ENCODE peak calls at places on chromosomes 5 and 9, in seven cellular contexts. L is HCT116, D is H1, A is HepG2, Z is SK-N-SH, H is K562, S is GM12878. J is an unnamed sample.

GRCh38 chr9:131296452-131296851 is 6.9 kb downstream of the PLPP7 start:
- DNase-seq in L (no peak), D (no peak), A (no peak), Z (no peak), H (no peak), S (no peak), J (no peak)

GRCh38 chr9:101711330-101711941 is 27.0 kb downstream of the GRIN3A start:
- DNase-seq in L (no peak), D (no peak), A (peak), Z (peak), H (peak), S (no peak), J (no peak)

GRCh38 chr5:52846443-52846842 is 58.7 kb downstream of the ITGA1 start:
- DNase-seq in L (no peak), D (no peak), A (no peak), Z (no peak), H (no peak), S (no peak), J (no peak)

GRCh38 chr9:77462066-77462465 is 186.1 kb downstream of the GNA14 start:
- DNase-seq in L (no peak), D (no peak), A (no peak), Z (no peak), H (no peak), S (no peak), J (no peak)

GRCh38 chr5:8827701-8828100 is 718.2 kb downstream of the SEMA5A start:
- DNase-seq in L (no peak), D (no peak), A (no peak), Z (no peak), H (no peak), S (no peak), J (no peak)

GRCh38 chr5:111779260-111780254 is 22.6 kb upstream of the NREP start:
- DNase-seq in L (no peak), D (no peak), A (no peak), Z (no peak), H (no peak), S (no peak), J (no peak)

GRCh38 chr5:107565791-107566536 is 104.8 kb downstream of the EFNA5 start:
- DNase-seq in L (no peak), D (no peak), A (no peak), Z (no peak), H (no peak), S (no peak), J (no peak)

GRCh38 chr5:157915638-157916037 is 56.7 kb upstream of the CLINT1 start:
- DNase-seq in L (no peak), D (no peak), A (peak), Z (peak), H (no peak), S (no peak), J (no peak)

GRCh38 chr5:176736271-176736965 is 73.9 kb upstream of the UNC5A start:
- DNase-seq in L (no peak), D (no peak), A (no peak), Z (peak), H (no peak), S (no peak), J (peak)
- TF ChIP-seq JUND in L (no peak), D (no peak), A (no peak), Z (no peak), H (no peak), S (no peak), J (no peak)

DNA sequence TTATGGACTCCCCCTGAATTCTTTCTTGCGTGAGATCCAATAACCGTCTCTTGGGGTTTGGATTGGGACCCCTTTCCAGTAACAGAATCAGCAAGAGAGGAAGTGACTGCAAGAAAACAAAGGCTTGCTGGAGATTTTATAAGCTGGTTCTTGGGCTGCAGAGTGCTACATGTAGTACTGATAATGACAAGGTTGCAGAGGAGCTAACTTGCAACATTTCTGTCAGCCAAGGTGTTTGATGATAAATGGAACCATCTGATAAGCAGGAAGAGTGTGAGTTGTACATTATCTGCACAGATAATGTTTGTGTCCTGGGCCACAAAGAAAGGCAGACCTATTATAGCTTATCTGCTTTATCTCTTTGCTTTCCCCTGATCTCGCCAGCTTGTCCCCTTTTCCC is 37.1 kb downstream of the DNAJB5 start:
- DNase-seq in L (no peak), D (no peak), A (no peak), Z (no peak), H (peak), S (no peak), J (no peak)
- TF ChIP-seq JUND in L (no peak), D (no peak), A (no peak), Z (no peak), H (no peak), S (no peak), J (no peak)

GRCh38 chr5:177472460-177473441 is 683 bp downstream of the DBN1 start:
- DNase-seq in L (no peak), D (no peak), A (peak), Z (peak), H (peak), S (no peak), J (peak)

GRCh38 chr5:177469750-177470525 is 3.5 kb downstream of the DBN1 start:
- DNase-seq in L (no peak), D (no peak), A (no peak), Z (no peak), H (no peak), S (no peak), J (no peak)

GRCh38 chr5:177471610-177472356 is 1.7 kb downstream of the DBN1 start:
- DNase-seq in L (no peak), D (no peak), A (no peak), Z (peak), H (no peak), S (no peak), J (no peak)

GRCh38 chr5:177469061-177469628 is 4.3 kb downstream of the DBN1 start:
- DNase-seq in L (no peak), D (no peak), A (no peak), Z (peak), H (no peak), S (no peak), J (no peak)

DNA sequence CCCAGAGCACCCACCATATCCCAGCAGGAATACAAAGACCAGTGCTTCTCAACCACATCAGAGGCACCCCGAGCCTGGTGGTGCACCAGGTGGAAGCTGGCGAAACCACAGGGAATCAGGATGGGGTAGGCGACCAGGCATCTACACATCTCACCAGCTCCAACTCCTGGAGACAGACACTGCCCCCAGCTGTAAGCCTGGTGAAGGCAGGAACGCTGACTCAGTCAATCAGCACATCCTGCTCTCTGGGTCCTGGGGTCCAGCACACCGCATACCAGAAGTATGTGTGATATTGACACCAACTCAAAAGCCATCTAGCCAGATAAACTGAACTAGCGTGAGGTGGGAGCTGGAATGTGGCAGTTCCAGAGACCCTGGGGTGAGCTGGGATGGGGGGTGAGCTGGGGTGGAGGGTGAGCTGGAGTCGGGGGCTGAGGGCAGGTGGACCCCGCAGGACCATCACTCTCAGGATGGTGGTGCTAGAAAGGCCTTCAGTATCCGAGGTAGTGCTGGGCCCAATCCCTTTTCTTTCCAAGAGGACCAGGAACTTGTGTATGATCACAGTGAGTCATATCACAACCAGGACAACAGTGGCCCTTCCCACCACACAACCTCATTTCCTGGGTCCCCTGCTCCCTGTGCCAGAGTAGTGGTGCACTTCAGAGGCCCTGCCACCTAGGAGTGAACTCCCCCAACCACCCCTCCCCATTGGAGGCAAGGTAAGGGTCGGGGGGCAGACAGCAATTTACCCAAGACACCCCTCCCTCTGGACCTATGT is 2.5 kb downstream of the DBN1 start:
- DNase-seq in L (no peak), D (no peak), A (peak), Z (no peak), H (no peak), S (no peak), J (no peak)
- TF ChIP-seq JUND in L (no peak), D (no peak), A (no peak), Z (no peak), H (no peak), S (no peak), J (no peak)

DNA sequence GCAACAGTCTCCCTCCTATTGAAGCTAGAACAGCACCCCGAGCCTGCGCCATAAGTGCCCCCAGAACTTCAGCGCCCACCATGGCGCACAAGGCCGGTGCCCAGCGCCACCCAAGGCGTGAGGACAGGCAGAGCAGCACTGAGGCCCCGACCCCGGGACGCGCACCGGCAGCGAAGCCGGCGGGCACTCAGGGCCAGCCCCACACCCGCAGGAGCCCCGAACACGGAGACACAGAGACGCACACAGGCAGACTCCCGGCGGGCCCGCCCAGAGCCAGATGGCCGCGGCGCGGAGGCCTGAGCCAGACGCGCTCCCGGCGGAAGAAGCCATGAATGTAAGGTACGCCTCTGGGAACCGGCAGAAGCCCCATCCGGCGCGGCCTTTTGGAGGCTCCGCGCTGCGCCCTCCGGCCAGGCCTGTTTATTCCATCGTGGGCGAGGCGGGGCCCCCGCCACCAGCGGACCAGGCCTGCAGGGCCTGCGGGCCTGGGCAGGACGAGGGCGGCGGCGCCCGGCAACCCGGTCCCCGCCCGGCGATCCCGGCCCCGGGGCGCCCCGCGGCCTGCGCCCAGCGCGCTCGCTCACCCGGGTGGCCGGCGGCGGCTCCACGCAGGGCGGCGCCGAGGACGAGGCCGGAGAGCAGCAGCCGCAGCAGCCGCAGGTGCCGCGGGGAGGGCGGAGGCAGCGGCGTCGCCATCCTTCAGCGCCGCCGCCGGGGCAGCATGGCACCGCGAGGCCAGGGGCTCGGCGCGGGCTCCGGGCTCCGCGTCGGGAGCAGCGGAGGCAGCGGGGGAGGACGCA is 483 bp downstream of the NPDC1 start:
- DNase-seq in L (no peak), D (no peak), A (no peak), Z (peak), H (no peak), S (no peak), J (no peak)
- TF ChIP-seq JUND in L (no peak), D (no peak), A (no peak), Z (no peak), H (no peak), S (no peak), J (no peak)

GRCh38 chr5:135240781-135241360 is 158.2 kb downstream of the MACROH2A1 start:
- DNase-seq in L (no peak), D (no peak), A (no peak), Z (no peak), H (no peak), S (no peak), J (no peak)

GRCh38 chr5:135241536-135241935 is 157.5 kb downstream of the MACROH2A1 start:
- DNase-seq in L (no peak), D (no peak), A (no peak), Z (no peak), H (no peak), S (no peak), J (no peak)

GRCh38 chr5:135238622-135239460 is 160.2 kb downstream of the MACROH2A1 start:
- DNase-seq in L (no peak), D (no peak), A (no peak), Z (no peak), H (no peak), S (no peak), J (no peak)

GRCh38 chr5:135240283-135240633 is 158.8 kb downstream of the MACROH2A1 start:
- DNase-seq in L (no peak), D (no peak), A (no peak), Z (no peak), H (no peak), S (no peak), J (no peak)

GRCh38 chr5:135239461-135240282 is 159.4 kb downstream of the MACROH2A1 start:
- DNase-seq in L (no peak), D (no peak), A (no peak), Z (no peak), H (no peak), S (no peak), J (no peak)
- TF ChIP-seq JUND in L (no peak), D (no peak), A (no peak), Z (no peak), H (no peak), S (no peak), J (no peak)

GRCh38 chr5:142769793-142770649 is at the start of gene ARHGAP26:
- DNase-seq in L (peak), D (peak), A (peak), Z (peak), H (peak), S (peak), J (peak)
- TF ChIP-seq JUND in L (no peak), D (no peak), A (peak), Z (no peak), H (peak), S (no peak), J (no peak)

GRCh38 chr5:180825768-180826525 is 23.3 kb upstream of the MGAT1 start:
- DNase-seq in L (no peak), D (no peak), A (peak), Z (no peak), H (no peak), S (no peak), J (peak)

GRCh38 chr5:180832638-180833068 is 28.4 kb downstream of the ZFP62 start:
- DNase-seq in L (no peak), D (no peak), A (no peak), Z (no peak), H (no peak), S (no peak), J (no peak)

GRCh38 chr5:180829711-180830110 is 27.1 kb upstream of the MGAT1 start:
- DNase-seq in L (no peak), D (no peak), A (no peak), Z (no peak), H (no peak), S (no peak), J (no peak)

GRCh38 chr5:180831139-180832080 is 28.8 kb upstream of the MGAT1 start:
- DNase-seq in L (peak), D (no peak), A (no peak), Z (peak), H (peak), S (no peak), J (peak)

GRCh38 chr5:180830253-180831138 is 27.9 kb upstream of the MGAT1 start:
- DNase-seq in L (no peak), D (no peak), A (no peak), Z (peak), H (peak), S (no peak), J (peak)
- TF ChIP-seq JUND in L (no peak), D (no peak), A (no peak), Z (no peak), H (peak), S (no peak), J (no peak)

DNA sequence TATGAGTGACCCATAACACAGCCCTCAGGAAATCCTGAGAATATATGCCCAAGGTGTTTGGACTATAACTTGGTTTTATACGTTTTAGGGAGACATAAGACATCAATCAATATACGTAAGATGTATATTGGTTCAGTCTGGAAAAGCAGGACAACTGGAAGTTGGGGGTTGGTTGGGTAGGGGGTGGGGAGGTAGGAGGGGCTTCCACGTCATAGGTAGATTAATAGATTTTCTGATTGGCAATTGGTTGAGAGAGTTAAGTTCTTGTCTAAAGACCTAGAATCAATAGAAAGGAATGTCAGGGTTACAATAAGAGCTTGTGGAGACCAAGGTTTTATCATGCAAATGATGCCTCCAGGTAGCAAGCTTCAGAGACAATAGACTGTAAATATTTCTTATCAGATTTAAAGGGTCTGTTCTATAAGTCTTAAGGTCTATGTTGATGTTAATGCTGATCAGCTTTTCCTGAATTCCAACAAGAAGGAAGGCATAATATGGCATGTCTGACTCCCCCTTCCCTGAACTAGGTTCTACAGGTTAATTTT is 2267.7 kb upstream of the ACO1 start:
- DNase-seq in L (no peak), D (peak), A (no peak), Z (no peak), H (no peak), S (no peak), J (no peak)
- TF ChIP-seq JUND in L (no peak), D (no peak), A (no peak), Z (no peak), H (no peak), S (no peak), J (no peak)

DNA sequence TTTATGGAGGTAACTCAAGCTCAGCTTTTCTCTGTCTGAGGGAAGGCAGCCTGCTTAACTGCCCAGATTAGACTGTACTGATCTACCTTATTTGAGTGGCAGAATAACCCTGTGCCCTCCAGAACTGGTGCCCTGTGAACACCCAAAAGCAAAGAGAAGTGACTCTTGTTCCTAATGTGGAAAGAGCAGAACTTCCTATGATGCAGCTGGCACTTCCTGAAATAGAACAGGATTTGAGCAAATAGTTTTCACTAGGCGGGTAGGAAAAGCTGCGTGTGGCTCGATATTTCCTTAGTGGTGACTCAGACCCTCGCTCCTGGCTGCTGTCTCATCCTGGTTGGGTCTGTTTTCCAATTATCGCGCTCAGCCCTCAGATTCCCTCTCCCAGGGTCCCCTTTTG is 89.9 kb downstream of the SH3TC2 start:
- DNase-seq in L (peak), D (no peak), A (peak), Z (no peak), H (no peak), S (no peak), J (no peak)
- TF ChIP-seq JUND in L (peak), D (no peak), A (no peak), Z (peak), H (no peak), S (no peak), J (no peak)